ENCODE peak calls at places on chromosomes 2 and 18, in nine cellular contexts. N is keratinocyte, J is IMR-90, V is K562, H is H9, K is fibroblast of lung, U is GM23248, D is neuronal stem cell, W is colonic mucosa. O is an unnamed sample. For H3K4me1, the result is how much of the 10 kb centered on the place peaks cover.

GRCh38 chr2:27891063-27891819 is 712 bp downstream of the BABAM2 start:
- DNase-seq in H (no peak), N (no peak), K (peak), W (peak), U (peak), D (peak), J (peak), V (peak), O (peak)

GRCh38 chr2:207624170-207625013 is 802 bp downstream of the METTL21A start:
- DNase-seq in W (peak), H (peak), U (peak), V (peak), K (peak), D (peak), J (peak), N (no peak), O (peak)

GRCh38 chr2:100407108-100407507 is 10.4 kb downstream of the CHST10 start:
- DNase-seq in J (no peak), H (no peak), V (no peak), K (no peak), N (no peak), U (no peak), D (no peak), W (no peak), O (no peak)

GRCh38 chr18:51724790-51725721 is 527.6 kb upstream of the MEX3C start:
- DNase-seq in H (no peak), U (peak), D (no peak), K (peak), W (no peak), J (no peak), V (no peak), N (no peak), O (no peak)

GRCh38 chr18:8380926-8381325 is 228.3 kb upstream of the RAB12 start:
- DNase-seq in K (peak), W (no peak), H (no peak), V (no peak), D (no peak), U (peak), N (no peak), J (peak), O (no peak)

GRCh38 chr2:235330775-235331438 is 162.9 kb upstream of the AGAP1 start:
- DNase-seq in H (no peak), J (peak), V (no peak), K (peak), W (no peak), U (peak), N (peak), D (no peak), O (no peak)

GRCh38 chr2:31476511-31477171 is 62.1 kb upstream of the XDH start:
- DNase-seq in U (peak), N (no peak), K (peak), D (no peak), J (peak), V (no peak), H (no peak), W (no peak), O (no peak)

GRCh38 chr2:88059979-88060906 is 4.7 kb upstream of the KRCC1 start:
- DNase-seq in J (peak), N (no peak), W (no peak), U (peak), D (peak), H (no peak), K (peak), V (peak), O (peak)

GRCh38 chr2:9467687-9468086 is 6.7 kb upstream of the IAH1 start:
- DNase-seq in J (no peak), W (no peak), N (no peak), K (no peak), V (no peak), H (no peak), D (no peak), U (no peak), O (no peak)

GRCh38 chr2:212284166-212284565 is 254.4 kb downstream of the ERBB4 start:
- DNase-seq in W (no peak), J (no peak), D (peak), U (no peak), V (no peak), H (no peak), N (no peak), K (no peak), O (peak)

GRCh38 chr2:27735263-27735904 is 36.1 kb upstream of the MRPL33 start:
- DNase-seq in N (no peak), U (peak), D (no peak), V (peak), K (peak), W (peak), H (peak), J (peak), O (peak)

GRCh38 chr2:29059612-29060011 is 14.7 kb downstream of the PCARE start:
- DNase-seq in U (no peak), K (no peak), H (no peak), N (no peak), D (no peak), J (no peak), W (no peak), V (no peak), O (no peak)

GRCh38 chr2:235827585-235827992 is 333.7 kb downstream of the AGAP1 start:
- DNase-seq in H (no peak), N (no peak), V (no peak), D (no peak), J (no peak), W (no peak), U (peak), K (peak), O (no peak)

GRCh38 chr18:59420244-59420643 is 61.2 kb upstream of the LMAN1 start:
- DNase-seq in H (no peak), K (no peak), D (no peak), U (no peak), J (no peak), N (no peak), V (no peak), W (no peak), O (no peak)

GRCh38 chr2:144999040-144999875 is 479.3 kb upstream of the ZEB2 start:
- DNase-seq in N (no peak), K (peak), H (no peak), V (no peak), J (no peak), D (no peak), W (no peak), U (no peak), O (no peak)

GRCh38 chr2:126342457-126342856 is 313.5 kb upstream of the GYPC start:
- DNase-seq in J (no peak), K (no peak), N (no peak), V (no peak), H (no peak), W (no peak), U (no peak), D (no peak), O (no peak)

GRCh38 chr2:10387033-10387432 is 61.1 kb downstream of the ODC1 start:
- DNase-seq in W (no peak), D (no peak), K (no peak), N (no peak), J (no peak), U (no peak), H (no peak), V (no peak), O (no peak)

GRCh38 chr2:232634319-232635150 is 1.1 kb downstream of the EFHD1 start:
- DNase-seq in U (no peak), D (no peak), H (peak), K (peak), J (no peak), W (no peak), V (no peak), N (no peak), O (peak)

GRCh38 chr2:40348665-40349064 is 103.2 kb downstream of the SLC8A1 start:
- DNase-seq in U (peak), N (peak), W (no peak), H (no peak), K (peak), J (peak), V (no peak), D (no peak), O (no peak)

GRCh38 chr2:3493610-3493997 is 25.7 kb downstream of the ADI1 start:
- DNase-seq in V (peak), U (no peak), D (peak), H (peak), N (no peak), W (peak), J (peak), K (peak), O (peak)

GRCh38 chr18:51569561-51569960 is 372.1 kb upstream of the MEX3C start:
- DNase-seq in H (no peak), J (no peak), D (no peak), V (no peak), U (no peak), K (no peak), W (no peak), N (no peak), O (no peak)

GRCh38 chr18:50726960-50727589 is 92.7 kb downstream of the MRO start:
- DNase-seq in N (no peak), K (no peak), V (no peak), W (no peak), U (no peak), J (no peak), D (no peak), H (no peak), O (no peak)

GRCh38 chr18:74499633-74500032 is 3.5 kb downstream of the CNDP2 start:
- DNase-seq in W (peak), N (peak), K (peak), U (peak), V (peak), D (no peak), J (no peak), H (peak), O (no peak)

GRCh38 chr2:67626656-67627055 is 229.5 kb downstream of the ETAA1 start:
- DNase-seq in J (peak), V (no peak), W (no peak), N (no peak), U (peak), H (no peak), D (no peak), K (peak), O (peak)

GRCh38 chr18:6382968-6383367 is 31.7 kb downstream of the L3MBTL4 start:
- DNase-seq in K (no peak), U (no peak), H (peak), V (no peak), N (no peak), D (no peak), W (no peak), J (no peak), O (peak)

GRCh38 chr2:113891265-113891959 is 1.5 kb downstream of the ACTR3 start:
- DNase-seq in V (no peak), J (no peak), K (no peak), U (peak), W (no peak), H (no peak), D (no peak), N (no peak), O (no peak)

GRCh38 chr18:13562494-13563029 is 163.8 kb downstream of the FAM210A start:
- DNase-seq in N (no peak), D (no peak), K (no peak), W (no peak), U (no peak), J (no peak), V (no peak), H (no peak), O (no peak)

GRCh38 chr2:62042944-62043343 is 137.5 kb downstream of the COMMD1 start:
- DNase-seq in N (peak), H (no peak), W (no peak), D (no peak), V (no peak), J (peak), U (peak), K (peak), O (no peak)

GRCh38 chr2:26740890-26741302 is 23.2 kb upstream of the SLC35F6 start:
- DNase-seq in D (no peak), V (peak), W (no peak), U (peak), H (peak), J (peak), N (no peak), K (no peak), O (peak)

GRCh38 chr2:172947461-172947860 is 128.2 kb upstream of the MAP3K20 start:
- DNase-seq in V (no peak), K (peak), U (peak), H (no peak), J (peak), W (no peak), D (no peak), N (no peak), O (no peak)

GRCh38 chr2:134206029-134206428 is 47.8 kb upstream of the MGAT5 start:
- DNase-seq in D (peak), U (no peak), N (no peak), K (peak), W (no peak), J (no peak), V (no peak), H (no peak), O (peak)

GRCh38 chr18:36947820-36948348 is 119.0 kb downstream of the KIAA1328 start:
- DNase-seq in U (no peak), K (no peak), W (no peak), J (no peak), N (no peak), H (peak), D (no peak), V (no peak), O (no peak)

GRCh38 chr2:160408205-160408561 is 85.4 kb downstream of the RBMS1 start:
- DNase-seq in V (no peak), W (peak), K (no peak), U (no peak), H (no peak), D (no peak), N (no peak), J (no peak), O (no peak)
- H3K27ac ChIP-seq in V (no peak), W (peak), K (peak), U (peak), H (no peak), D (no peak), N (peak), J (peak), O (peak)

DNA sequence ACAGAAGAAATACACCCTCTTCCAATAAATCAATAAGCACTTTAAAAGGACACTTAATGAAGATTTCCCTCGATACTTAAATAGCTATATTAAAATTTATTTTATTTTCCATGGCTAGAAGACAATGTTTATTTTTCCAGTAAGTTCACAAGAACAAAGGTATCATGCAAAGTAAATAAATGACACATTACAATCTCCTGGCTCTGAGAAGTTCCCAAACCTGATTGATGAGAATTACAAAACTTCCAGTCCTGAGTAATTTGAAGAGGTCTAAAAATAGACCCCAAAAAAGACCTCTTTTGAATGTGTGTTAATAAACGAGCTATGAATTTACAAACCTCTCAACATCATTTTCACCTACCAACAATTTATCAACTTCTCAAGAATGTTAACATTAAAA is 1.5 kb upstream of the PEX13 start:
- DNase-seq in N (no peak), K (no peak), D (no peak), H (no peak), J (no peak), U (no peak), V (no peak), W (no peak), O (no peak)
- H3K9ac ChIP-seq in N (peak), K (no peak), D (no peak), H (no peak), J (no peak), U (peak), V (no peak), W (peak), O (no peak)

GRCh38 chr2:231033147-231034132 is 3.9 kb upstream of the C2orf72 start:
- DNase-seq in D (no peak), H (no peak), U (no peak), J (no peak), N (no peak), K (no peak), W (no peak), V (no peak), O (no peak)
- H3K4me1 ChIP-seq in D (under half), H (under half), U (under half), J (under half), N (under half), K (under half), W (under half), V (under half), O (under half)

DNA sequence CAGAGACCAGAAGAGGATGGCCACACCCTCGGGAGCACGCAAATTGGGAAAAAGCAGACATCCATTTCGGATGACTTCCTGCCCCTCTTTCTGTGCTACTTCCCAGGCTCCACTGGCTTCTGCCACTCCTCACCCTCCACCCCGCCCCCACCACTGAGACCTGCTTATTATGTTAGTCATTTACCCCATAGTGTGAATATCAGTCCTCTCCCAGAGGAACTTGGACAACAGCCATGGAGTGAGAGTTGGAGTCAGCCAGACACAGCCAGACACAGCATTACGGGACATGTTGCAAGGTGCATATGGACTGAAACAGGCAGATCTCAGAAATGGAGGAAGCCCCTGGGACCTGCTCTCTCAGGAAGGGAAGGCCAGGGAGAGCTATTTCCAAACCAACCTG is 51.8 kb downstream of the CTIF start:
- DNase-seq in U (peak), H (no peak), J (peak), W (no peak), V (no peak), N (no peak), K (peak), D (no peak), O (no peak)
- H3K27ac ChIP-seq in U (peak), H (no peak), J (no peak), W (no peak), V (no peak), N (no peak), K (no peak), D (no peak), O (no peak)

DNA sequence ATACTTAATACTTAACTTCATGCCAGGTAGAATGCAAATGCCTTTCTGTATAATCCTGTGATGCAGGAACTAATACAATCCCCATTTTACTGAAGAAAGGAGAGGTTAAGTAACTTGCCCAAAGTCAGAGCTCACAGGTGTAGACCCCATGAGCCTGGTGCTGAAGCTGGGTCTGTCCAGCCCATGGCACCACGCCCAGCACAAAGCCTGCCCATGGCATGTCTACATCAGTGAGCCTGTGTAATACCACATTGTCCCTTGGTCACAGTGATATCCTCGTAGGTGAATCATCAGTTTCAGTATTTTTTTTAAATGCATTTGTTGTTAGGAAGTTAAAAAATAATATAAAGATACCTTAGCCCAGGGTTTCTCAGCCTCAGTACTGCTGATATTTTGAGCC is 69.9 kb upstream of the MCFD2 start:
- DNase-seq in J (peak), N (no peak), W (no peak), H (no peak), U (peak), V (no peak), D (no peak), K (peak), O (no peak)
- H3K9ac ChIP-seq in J (peak), N (peak), W (no peak), H (no peak), U (peak), V (no peak), D (no peak), K (no peak), O (no peak)

GRCh38 chr2:73994544-73994831 is 9.8 kb downstream of the TET3 start:
- DNase-seq in U (no peak), W (no peak), N (no peak), K (no peak), D (no peak), J (no peak), H (no peak), V (no peak), O (no peak)
- H3K4me1 ChIP-seq in U (under half), W (under half), N (under half), K (under half), D (under half), J (under half), H (under half), V (under half), O (under half)

GRCh38 chr18:63284861-63285260 is 34.7 kb downstream of the BCL2 start:
- DNase-seq in D (no peak), W (no peak), J (no peak), H (no peak), N (no peak), U (no peak), V (no peak), K (no peak), O (no peak)
- H3K27ac ChIP-seq in D (no peak), W (no peak), J (no peak), H (no peak), N (no peak), U (no peak), V (no peak), K (no peak), O (no peak)

GRCh38 chr2:112839407-112840067 is 3.0 kb upstream of the IL1B start:
- DNase-seq in U (peak), V (no peak), N (no peak), K (no peak), J (no peak), D (no peak), W (no peak), H (no peak), O (no peak)
- H3K9ac ChIP-seq in U (no peak), V (no peak), N (no peak), K (no peak), J (no peak), D (no peak), W (no peak), H (no peak), O (no peak)

GRCh38 chr2:98482362-98482761 is 37.7 kb downstream of the INPP4A start:
- DNase-seq in H (no peak), N (no peak), D (no peak), W (no peak), K (no peak), V (no peak), U (no peak), J (no peak), O (no peak)
- H3K4me1 ChIP-seq in H (under half), N (under half), D (under half), W (under half), K (under half), V (under half), U (under half), J (under half), O (under half)